ENCODE peak calls at places on chromosomes 4 and X, in six cellular contexts. R is HFF-Myc, N is amniotic stem cell, U is AG08396, W is Calu3, B is AG09309. M is an unnamed sample.

GRCh38 chrX:69070949-69071650 is 94.2 kb downstream of the PJA1 start:
- DNase-seq in R (no peak), N (no peak), U (no peak), W (no peak), B (no peak), M (peak)

GRCh38 chr4:120156115-120156718 is 89.6 kb upstream of the MAD2L1 start:
- DNase-seq in R (peak), N (no peak), U (no peak), W (peak), B (peak), M (peak)

GRCh38 chrX:34365482-34365881 is 233.4 kb upstream of the FAM47A start:
- DNase-seq in R (no peak), N (peak), U (no peak), W (peak), B (no peak), M (peak)

GRCh38 chr4:122285285-122285684 is 93.5 kb upstream of the ADAD1 start:
- DNase-seq in R (no peak), N (no peak), U (peak), W (no peak), B (no peak), M (no peak)

GRCh38 chrX:15838017-15838416 is 16.6 kb downstream of the AP1S2 start:
- DNase-seq in R (no peak), N (no peak), U (no peak), W (peak), B (no peak), M (no peak)

GRCh38 chr4:47104986-47105385 is 73.6 kb downstream of the GABRB1 start:
- DNase-seq in R (no peak), N (no peak), U (no peak), W (no peak), B (no peak), M (no peak)

GRCh38 chrX:107769581-107770317 is 5.8 kb downstream of the TSC22D3 start:
- DNase-seq in R (no peak), N (no peak), U (no peak), W (no peak), B (no peak), M (no peak)

GRCh38 chr4:99853993-99854392 is 37.4 kb downstream of the DAPP1 start:
- DNase-seq in R (no peak), N (no peak), U (no peak), W (no peak), B (no peak), M (no peak)

GRCh38 chr4:70183168-70183939 is 12.2 kb upstream of the ODAM start:
- DNase-seq in R (no peak), N (peak), U (peak), W (peak), B (no peak), M (no peak)

GRCh38 chr4:25937801-25938200 is 23.8 kb downstream of the SMIM20 start:
- DNase-seq in R (no peak), N (no peak), U (peak), W (no peak), B (no peak), M (no peak)

GRCh38 chrX:154308108-154308946 is 12.7 kb downstream of the TKTL1 start:
- DNase-seq in R (no peak), N (no peak), U (peak), W (peak), B (no peak), M (peak)

GRCh38 chr4:48341776-48342558 is 638 bp downstream of the SLAIN2 start:
- DNase-seq in R (no peak), N (no peak), U (peak), W (peak), B (no peak), M (peak)

GRCh38 chr4:112327950-112328349 is 30.8 kb downstream of the ALPK1 start:
- DNase-seq in R (peak), N (peak), U (peak), W (no peak), B (no peak), M (no peak)

GRCh38 chr4:2258091-2259035 is 3.5 kb downstream of the MXD4 start:
- DNase-seq in R (no peak), N (no peak), U (no peak), W (no peak), B (no peak), M (no peak)

GRCh38 chrX:26918633-26919032 is 544.5 kb downstream of the PPP4R3C start:
- DNase-seq in R (no peak), N (no peak), U (no peak), W (no peak), B (no peak), M (no peak)

GRCh38 chr4:162458051-162458450 is 294.3 kb upstream of the FSTL5 start:
- DNase-seq in R (no peak), N (no peak), U (no peak), W (no peak), B (no peak), M (no peak)

GRCh38 chr4:171644430-171645057 is 168.7 kb upstream of the GALNTL6 start:
- DNase-seq in R (no peak), N (no peak), U (no peak), W (no peak), B (no peak), M (no peak)

GRCh38 chr4:57324673-57325307 is 214.6 kb upstream of the IGFBP7 start:
- DNase-seq in R (no peak), N (no peak), U (no peak), W (no peak), B (no peak), M (no peak)

GRCh38 chrX:24946369-24946768 is 69.4 kb downstream of the ARX start:
- DNase-seq in R (no peak), N (no peak), U (no peak), W (no peak), B (no peak), M (no peak)

GRCh38 chrX:21383546-21383945 is 9.3 kb downstream of the CNKSR2 start:
- DNase-seq in R (no peak), N (no peak), U (no peak), W (no peak), B (no peak), M (no peak)

GRCh38 chrX:71636438-71637252 is 18.3 kb upstream of the CXCR3 start:
- DNase-seq in R (no peak), N (no peak), U (no peak), W (no peak), B (no peak), M (no peak)

GRCh38 chrX:110341189-110342035 is 17.2 kb upstream of the RTL9 start:
- DNase-seq in R (peak), N (peak), U (peak), W (no peak), B (peak), M (no peak)

GRCh38 chr4:87025023-87025613 is 90.3 kb downstream of the AFF1 start:
- DNase-seq in R (no peak), N (no peak), U (no peak), W (no peak), B (no peak), M (no peak)

GRCh38 chrX:13376857-13377441 is 57.1 kb upstream of the ATXN3L start:
- DNase-seq in R (peak), N (peak), U (peak), W (no peak), B (peak), M (peak)

GRCh38 chrX:29318051-29318450 is 730.8 kb downstream of the IL1RAPL1 start:
- DNase-seq in R (peak), N (peak), U (no peak), W (no peak), B (no peak), M (no peak)

GRCh38 chr4:13541720-13542576 is 2.4 kb downstream of the NKX3-2 start:
- DNase-seq in R (no peak), N (no peak), U (peak), W (no peak), B (no peak), M (peak)

GRCh38 chr4:2246384-2247127 is 4.6 kb upstream of the HAUS3 start:
- DNase-seq in R (no peak), N (no peak), U (no peak), W (no peak), B (no peak), M (no peak)

GRCh38 chrX:14872355-14872754 is 514 bp downstream of the FANCB start:
- DNase-seq in R (no peak), N (no peak), U (no peak), W (no peak), B (no peak), M (no peak)